ENCODE peak calls at places on chromosomes 4 and X, in eight cellular contexts. One of them, this sample, is unnamed.

GRCh38 chrX:49879656-49880277 is 483 bp downstream of the USP27X start:
- DNase-seq in suprapubic skin: no peak
- DNase-seq in kidney: no peak
- DNase-seq in HCT116: no peak
- DNase-seq in heart right ventricle: no peak
- DNase-seq in brain microvascular endothelial cell: no peak
- DNase-seq in A549: no peak
- DNase-seq in spleen: no peak
- DNase-seq in this sample: no peak

GRCh38 chrX:20965270-20966044 is 408.8 kb upstream of the CNKSR2 start:
- DNase-seq in suprapubic skin: no peak
- DNase-seq in kidney: no peak
- DNase-seq in HCT116: no peak
- DNase-seq in heart right ventricle: no peak
- DNase-seq in brain microvascular endothelial cell: no peak
- DNase-seq in A549: no peak
- DNase-seq in spleen: no peak
- DNase-seq in this sample: no peak

GRCh38 chr4:8046925-8047541 is 107.4 kb upstream of the AFAP1 start:
- DNase-seq in suprapubic skin: no peak
- DNase-seq in kidney: no peak
- DNase-seq in HCT116: no peak
- DNase-seq in heart right ventricle: no peak
- DNase-seq in brain microvascular endothelial cell: no peak
- DNase-seq in A549: no peak
- DNase-seq in spleen: no peak
- DNase-seq in this sample: no peak

GRCh38 chr4:127708985-127709384 is 21.2 kb upstream of the SLC25A31 start:
- DNase-seq in suprapubic skin: no peak
- DNase-seq in kidney: no peak
- DNase-seq in HCT116: peak
- DNase-seq in heart right ventricle: peak
- DNase-seq in brain microvascular endothelial cell: peak
- DNase-seq in A549: peak
- DNase-seq in spleen: no peak
- DNase-seq in this sample: peak

GRCh38 chrX:16612257-16612987 is 37.5 kb upstream of the S100G start:
- DNase-seq in suprapubic skin: no peak
- DNase-seq in kidney: no peak
- DNase-seq in HCT116: no peak
- DNase-seq in heart right ventricle: no peak
- DNase-seq in brain microvascular endothelial cell: no peak
- DNase-seq in A549: no peak
- DNase-seq in spleen: no peak
- DNase-seq in this sample: no peak

GRCh38 chr4:121943941-121944340 is 7.9 kb downstream of the TRPC3 start:
- DNase-seq in suprapubic skin: no peak
- DNase-seq in kidney: peak
- DNase-seq in HCT116: no peak
- DNase-seq in heart right ventricle: no peak
- DNase-seq in brain microvascular endothelial cell: no peak
- DNase-seq in A549: peak
- DNase-seq in spleen: no peak
- DNase-seq in this sample: no peak

GRCh38 chr4:139719381-139720101 is 53.9 kb downstream of the MGST2 start:
- DNase-seq in suprapubic skin: no peak
- DNase-seq in kidney: no peak
- DNase-seq in HCT116: no peak
- DNase-seq in heart right ventricle: no peak
- DNase-seq in brain microvascular endothelial cell: no peak
- DNase-seq in A549: no peak
- DNase-seq in spleen: peak
- DNase-seq in this sample: no peak

GRCh38 chr4:121789470-121789869 is 11.7 kb upstream of the EXOSC9 start:
- DNase-seq in suprapubic skin: no peak
- DNase-seq in kidney: no peak
- DNase-seq in HCT116: no peak
- DNase-seq in heart right ventricle: no peak
- DNase-seq in brain microvascular endothelial cell: no peak
- DNase-seq in A549: no peak
- DNase-seq in spleen: no peak
- DNase-seq in this sample: no peak

GRCh38 chr4:123398803-123399637 is 2.4 kb downstream of the SPRY1 start:
- DNase-seq in suprapubic skin: peak
- DNase-seq in kidney: peak
- DNase-seq in HCT116: peak
- DNase-seq in heart right ventricle: peak
- DNase-seq in brain microvascular endothelial cell: peak
- DNase-seq in A549: peak
- DNase-seq in spleen: peak
- DNase-seq in this sample: no peak

GRCh38 chr4:107721436-107722090 is 1.5 kb upstream of the PAPSS1 start:
- DNase-seq in suprapubic skin: no peak
- DNase-seq in kidney: peak
- DNase-seq in HCT116: no peak
- DNase-seq in heart right ventricle: no peak
- DNase-seq in brain microvascular endothelial cell: no peak
- DNase-seq in A549: no peak
- DNase-seq in spleen: peak
- DNase-seq in this sample: peak

GRCh38 chr4:87492617-87493016 is 36.6 kb downstream of the SPARCL1 start:
- DNase-seq in suprapubic skin: no peak
- DNase-seq in kidney: no peak
- DNase-seq in HCT116: no peak
- DNase-seq in heart right ventricle: no peak
- DNase-seq in brain microvascular endothelial cell: no peak
- DNase-seq in A549: no peak
- DNase-seq in spleen: no peak
- DNase-seq in this sample: no peak

GRCh38 chr4:181799670-181800069 is 443.5 kb upstream of the TENM3 start:
- DNase-seq in suprapubic skin: no peak
- DNase-seq in kidney: no peak
- DNase-seq in HCT116: no peak
- DNase-seq in heart right ventricle: no peak
- DNase-seq in brain microvascular endothelial cell: no peak
- DNase-seq in A549: no peak
- DNase-seq in spleen: no peak
- DNase-seq in this sample: no peak

GRCh38 chr4:17807446-17807845 is 3.1 kb downstream of the DCAF16 start:
- DNase-seq in suprapubic skin: no peak
- DNase-seq in kidney: no peak
- DNase-seq in HCT116: no peak
- DNase-seq in heart right ventricle: no peak
- DNase-seq in brain microvascular endothelial cell: no peak
- DNase-seq in A549: no peak
- DNase-seq in spleen: no peak
- DNase-seq in this sample: no peak

GRCh38 chr4:125390126-125390525 is 75.4 kb downstream of the FAT4 start:
- DNase-seq in suprapubic skin: no peak
- DNase-seq in kidney: no peak
- DNase-seq in HCT116: no peak
- DNase-seq in heart right ventricle: peak
- DNase-seq in brain microvascular endothelial cell: peak
- DNase-seq in A549: no peak
- DNase-seq in spleen: no peak
- DNase-seq in this sample: no peak

GRCh38 chrX:115898382-115899001 is 272.1 kb upstream of the AGTR2 start:
- DNase-seq in suprapubic skin: no peak
- DNase-seq in kidney: peak
- DNase-seq in HCT116: peak
- DNase-seq in heart right ventricle: no peak
- DNase-seq in brain microvascular endothelial cell: no peak
- DNase-seq in A549: peak
- DNase-seq in spleen: peak
- DNase-seq in this sample: no peak

GRCh38 chrX:84865113-84865512 is 138.6 kb upstream of the APOOL start:
- DNase-seq in suprapubic skin: no peak
- DNase-seq in kidney: no peak
- DNase-seq in HCT116: no peak
- DNase-seq in heart right ventricle: no peak
- DNase-seq in brain microvascular endothelial cell: peak
- DNase-seq in A549: no peak
- DNase-seq in spleen: no peak
- DNase-seq in this sample: no peak

GRCh38 chr4:41590591-41590990 is 52.6 kb downstream of the LIMCH1 start:
- DNase-seq in suprapubic skin: no peak
- DNase-seq in kidney: no peak
- DNase-seq in HCT116: no peak
- DNase-seq in heart right ventricle: peak
- DNase-seq in brain microvascular endothelial cell: no peak
- DNase-seq in A549: no peak
- DNase-seq in spleen: no peak
- DNase-seq in this sample: no peak

GRCh38 chr4:1410491-1411325 is 4.5 kb upstream of the NKX1-1 start:
- DNase-seq in suprapubic skin: peak
- DNase-seq in kidney: peak
- DNase-seq in HCT116: no peak
- DNase-seq in heart right ventricle: peak
- DNase-seq in brain microvascular endothelial cell: peak
- DNase-seq in A549: no peak
- DNase-seq in spleen: no peak
- DNase-seq in this sample: no peak

DNA sequence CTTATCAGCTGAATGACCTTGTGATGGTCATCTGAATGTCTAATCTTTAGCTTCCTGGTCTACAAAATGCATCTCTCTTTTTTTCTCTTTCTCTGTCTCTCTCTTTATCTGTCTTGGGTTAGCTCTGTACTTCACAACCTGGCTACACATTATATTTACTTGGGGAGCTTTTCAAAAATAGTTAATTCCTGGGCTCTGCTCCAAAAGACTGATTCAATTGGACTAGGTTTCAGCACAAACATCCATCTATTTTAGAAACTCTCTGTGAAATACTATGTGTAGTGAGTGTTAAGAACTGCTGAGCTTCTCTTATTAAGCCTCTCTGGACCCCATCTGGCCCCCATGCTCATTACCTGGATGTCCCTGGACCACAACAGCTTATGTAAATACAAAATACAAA is 14.6 kb upstream of the BOD1L1 start:
- DNase-seq in suprapubic skin: no peak
- DNase-seq in kidney: no peak
- DNase-seq in HCT116: no peak
- DNase-seq in heart right ventricle: no peak
- DNase-seq in brain microvascular endothelial cell: no peak
- DNase-seq in A549: no peak
- DNase-seq in spleen: no peak
- DNase-seq in this sample: no peak
- H3K27ac ChIP-seq in suprapubic skin: no peak
- H3K27ac ChIP-seq in kidney: no peak
- H3K27ac ChIP-seq in HCT116: no peak
- H3K27ac ChIP-seq in heart right ventricle: no peak
- H3K27ac ChIP-seq in brain microvascular endothelial cell: no peak
- H3K27ac ChIP-seq in A549: peak
- H3K27ac ChIP-seq in spleen: no peak
- H3K27ac ChIP-seq in this sample: no peak

DNA sequence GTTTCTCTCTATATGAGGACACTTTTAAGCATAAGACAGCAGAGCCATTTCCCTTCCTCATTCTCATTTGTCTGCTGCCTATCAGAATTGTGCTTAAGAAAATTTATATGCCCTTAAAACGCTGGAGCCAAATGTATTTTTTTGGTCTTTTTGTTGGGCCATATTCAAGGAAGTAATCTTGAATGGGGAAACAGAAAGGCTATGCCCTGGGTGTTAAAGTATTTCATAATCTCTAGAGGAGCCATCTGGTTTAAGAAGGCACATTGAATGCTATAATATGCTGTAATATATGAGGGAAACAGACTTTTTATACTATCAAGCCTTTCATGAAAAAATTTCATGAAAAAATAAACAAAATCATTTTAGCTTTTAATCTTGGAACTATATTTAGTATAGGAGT is 4.3 kb downstream of the DMD start:
- DNase-seq in suprapubic skin: no peak
- DNase-seq in kidney: no peak
- DNase-seq in HCT116: no peak
- DNase-seq in heart right ventricle: no peak
- DNase-seq in brain microvascular endothelial cell: no peak
- DNase-seq in A549: no peak
- DNase-seq in spleen: no peak
- DNase-seq in this sample: no peak
- H3K4me3 ChIP-seq in suprapubic skin: no peak
- H3K4me3 ChIP-seq in kidney: no peak
- H3K4me3 ChIP-seq in HCT116: no peak
- H3K4me3 ChIP-seq in heart right ventricle: peak
- H3K4me3 ChIP-seq in brain microvascular endothelial cell: no peak
- H3K4me3 ChIP-seq in A549: no peak
- H3K4me3 ChIP-seq in spleen: no peak
- H3K4me3 ChIP-seq in this sample: peak

GRCh38 chrX:34873500-34874225 is 68.9 kb upstream of the FAM47B start:
- DNase-seq in suprapubic skin: no peak
- DNase-seq in kidney: no peak
- DNase-seq in HCT116: no peak
- DNase-seq in heart right ventricle: no peak
- DNase-seq in brain microvascular endothelial cell: no peak
- DNase-seq in A549: no peak
- DNase-seq in spleen: no peak
- DNase-seq in this sample: no peak
- H3K27ac ChIP-seq in suprapubic skin: no peak
- H3K27ac ChIP-seq in kidney: no peak
- H3K27ac ChIP-seq in HCT116: no peak
- H3K27ac ChIP-seq in heart right ventricle: no peak
- H3K27ac ChIP-seq in brain microvascular endothelial cell: no peak
- H3K27ac ChIP-seq in A549: peak
- H3K27ac ChIP-seq in spleen: no peak
- H3K27ac ChIP-seq in this sample: no peak

DNA sequence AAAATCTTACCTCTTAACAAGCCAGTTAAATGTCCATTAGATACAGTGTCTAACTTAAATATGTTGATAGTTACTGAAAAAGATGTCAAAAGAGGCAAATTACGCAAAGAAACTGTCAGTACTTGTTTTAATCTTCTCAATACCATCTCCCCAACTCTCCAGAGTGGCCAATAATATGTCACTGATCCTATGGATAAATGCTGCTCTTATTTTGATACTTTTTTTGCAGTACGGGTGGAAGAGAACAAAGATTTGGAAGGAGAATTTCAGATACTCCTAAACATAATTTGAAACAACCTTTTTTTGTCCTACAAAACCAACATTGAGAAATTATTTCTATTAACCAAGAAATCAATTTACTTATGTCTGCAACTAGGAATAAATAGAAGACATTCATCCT is 192.6 kb downstream of the CBR4 start:
- DNase-seq in suprapubic skin: no peak
- DNase-seq in kidney: no peak
- DNase-seq in HCT116: no peak
- DNase-seq in heart right ventricle: no peak
- DNase-seq in brain microvascular endothelial cell: no peak
- DNase-seq in A549: no peak
- DNase-seq in spleen: no peak
- DNase-seq in this sample: no peak
- H3K4me3 ChIP-seq in suprapubic skin: peak
- H3K4me3 ChIP-seq in kidney: peak
- H3K4me3 ChIP-seq in HCT116: no peak
- H3K4me3 ChIP-seq in heart right ventricle: peak
- H3K4me3 ChIP-seq in brain microvascular endothelial cell: no peak
- H3K4me3 ChIP-seq in A549: peak
- H3K4me3 ChIP-seq in spleen: no peak
- H3K4me3 ChIP-seq in this sample: no peak

GRCh38 chr4:106583567-106583966 is 215.0 kb upstream of the GIMD1 start:
- DNase-seq in suprapubic skin: no peak
- DNase-seq in kidney: no peak
- DNase-seq in HCT116: peak
- DNase-seq in heart right ventricle: no peak
- DNase-seq in brain microvascular endothelial cell: peak
- DNase-seq in A549: peak
- DNase-seq in spleen: no peak
- DNase-seq in this sample: no peak
- H3K27ac ChIP-seq in suprapubic skin: no peak
- H3K27ac ChIP-seq in kidney: no peak
- H3K27ac ChIP-seq in HCT116: no peak
- H3K27ac ChIP-seq in heart right ventricle: no peak
- H3K27ac ChIP-seq in brain microvascular endothelial cell: peak
- H3K27ac ChIP-seq in A549: no peak
- H3K27ac ChIP-seq in spleen: no peak
- H3K27ac ChIP-seq in this sample: no peak